ENCODE peak calls at places on chromosomes 12 and 14, in six cellular contexts. C is cardiac fibroblast; G is activated T-helper 1 cell treated with anti-CD3 and anti-CD28 coated beads, Interleukin-12 subunit alpha, Interleukin-12 subunit beta, Interleukin-2, Interleukin-4 antibody, amounts not matched to agents 30 ng/mL and 10 ng/mL and 1 ng/mL, durations not matched to agents 14 hours and 24 hours and 36 hours; X is NCI-H146; F is foreskin fibroblast; O is SK-MEL-5. Q is an unnamed sample.
A peak's percentile ranks its signal among the peaks of the same experiment; 100 is the strongest.

GRCh38 chr12:106333756-106334155 is 23.8 kb upstream of the POLR3B start:
- DNase-seq in C (no peak), G (no peak), X (no peak), F (no peak), O (no peak), Q (no peak)

GRCh38 chr12:119375619-119376018 is 41.1 kb downstream of the CCDC60 start:
- DNase-seq in C (no peak), G (peak; percentile 14), X (no peak), F (no peak), O (no peak), Q (no peak)

GRCh38 chr12:121060149-121061001 is 21.3 kb upstream of the OASL start:
- DNase-seq in C (peak; percentile 62), G (peak; percentile 65), X (peak; percentile 49), F (peak; percentile 70), O (peak; percentile 85), Q (no peak)

GRCh38 chr12:43957732-43958131 is 121.9 kb downstream of the TMEM117 start:
- DNase-seq in C (peak; percentile 75), G (no peak), X (no peak), F (peak; percentile 79), O (peak; percentile 82), Q (no peak)

GRCh38 chr14:104855532-104856090 is 9.5 kb upstream of the CEP170B start:
- DNase-seq in C (no peak), G (no peak), X (peak; percentile 25), F (no peak), O (no peak), Q (peak; percentile 66)

GRCh38 chr12:12718853-12719252 is 1.7 kb downstream of the CDKN1B start:
- DNase-seq in C (peak; percentile 42), G (no peak), X (no peak), F (peak; percentile 59), O (no peak), Q (no peak)

GRCh38 chr12:19230299-19230866 is 100.8 kb downstream of the PLEKHA5 start:
- DNase-seq in C (no peak), G (no peak), X (no peak), F (no peak), O (no peak), Q (no peak)

GRCh38 chr12:107906719-107907118 is 132.2 kb downstream of the ASCL4 start:
- DNase-seq in C (no peak), G (no peak), X (no peak), F (no peak), O (no peak), Q (no peak)

GRCh38 chr14:89399157-89399556 is 17.9 kb downstream of the FOXN3 start:
- DNase-seq in C (no peak), G (no peak), X (no peak), F (no peak), O (no peak), Q (no peak)

GRCh38 chr14:31510222-31510621 is 22.4 kb upstream of the GPR33 start:
- DNase-seq in C (peak; percentile 47), G (no peak), X (peak; percentile 9), F (peak; percentile 26), O (peak; percentile 52), Q (no peak)

GRCh38 chr12:89836026-89836425 is 127.4 kb upstream of the ATP2B1 start:
- DNase-seq in C (no peak), G (no peak), X (no peak), F (peak; percentile 25), O (no peak), Q (no peak)

GRCh38 chr12:57011438-57012424 is 4.6 kb downstream of the TAC3 start:
- DNase-seq in C (no peak), G (no peak), X (no peak), F (no peak), O (no peak), Q (no peak)

GRCh38 chr14:101492716-101493115 is 68.6 kb upstream of the DIO3 start:
- DNase-seq in C (no peak), G (no peak), X (no peak), F (no peak), O (no peak), Q (peak; percentile 53)

GRCh38 chr14:104536942-104537612 is 42.5 kb upstream of the C14orf180 start:
- DNase-seq in C (peak; percentile 65), G (no peak), X (no peak), F (no peak), O (no peak), Q (peak; percentile 37)

GRCh38 chr14:37140176-37140575 is 32.2 kb downstream of the SLC25A21 start:
- DNase-seq in C (no peak), G (no peak), X (no peak), F (no peak), O (no peak), Q (no peak)

GRCh38 chr12:74849801-74850200 is 312.2 kb downstream of the ATXN7L3B start:
- DNase-seq in C (peak; percentile 2), G (no peak), X (no peak), F (no peak), O (peak; percentile 33), Q (no peak)

GRCh38 chr12:57529831-57530230 is 7.2 kb downstream of the MBD6 start:
- DNase-seq in C (no peak), G (no peak), X (no peak), F (no peak), O (no peak), Q (peak; percentile 59)

GRCh38 chr12:132356686-132357622 is 27.6 kb upstream of the GALNT9 start:
- DNase-seq in C (peak; percentile 72), G (no peak), X (no peak), F (peak; percentile 74), O (peak; percentile 35), Q (peak; percentile 66)

GRCh38 chr12:30823140-30823669 is 68.5 kb upstream of the CAPRIN2 start:
- DNase-seq in C (peak; percentile 32), G (no peak), X (no peak), F (no peak), O (no peak), Q (peak; percentile 84)

GRCh38 chr14:49553892-49554291 is 32.3 kb downstream of the RPS29 start:
- DNase-seq in C (no peak), G (no peak), X (peak; percentile 98), F (no peak), O (no peak), Q (no peak)

GRCh38 chr12:106345739-106346138 is 11.8 kb upstream of the POLR3B start:
- DNase-seq in C (peak; percentile 72), G (no peak), X (peak; percentile 70), F (peak; percentile 79), O (peak; percentile 87), Q (no peak)

GRCh38 chr12:120831648-120832267 is 72.4 kb downstream of the SPPL3 start:
- DNase-seq in C (no peak), G (no peak), X (no peak), F (no peak), O (no peak), Q (no peak)

GRCh38 chr14:98984719-98985041 is 287.3 kb downstream of the BCL11B start:
- DNase-seq in C (no peak), G (peak; percentile 68), X (no peak), F (no peak), O (no peak), Q (no peak)

GRCh38 chr12:67426067-67426466 is 156.9 kb downstream of the CAND1 start:
- DNase-seq in C (peak; percentile 64), G (no peak), X (peak; percentile 54), F (peak; percentile 87), O (no peak), Q (no peak)

GRCh38 chr14:51644215-51644969 is 7.3 kb upstream of the FRMD6 start:
- DNase-seq in C (no peak), G (no peak), X (no peak), F (peak; percentile 62), O (no peak), Q (no peak)

GRCh38 chr12:62448436-62448835 is 18.2 kb upstream of the MON2 start:
- DNase-seq in C (no peak), G (no peak), X (no peak), F (no peak), O (no peak), Q (no peak)

GRCh38 chr12:95877622-95878021 is 18.9 kb downstream of the SNRPF start:
- DNase-seq in C (peak; percentile 4), G (no peak), X (no peak), F (peak; percentile 34), O (no peak), Q (no peak)

GRCh38 chr12:59077153-59077930 is 157.0 kb upstream of the LRIG3 start:
- DNase-seq in C (no peak), G (no peak), X (no peak), F (peak; percentile 44), O (no peak), Q (no peak)

GRCh38 chr12:48027183-48028002 is 23.1 kb upstream of the COL2A1 start:
- DNase-seq in C (no peak), G (no peak), X (no peak), F (no peak), O (peak; percentile 63), Q (no peak)

GRCh38 chr12:113005759-113006158 is 27.4 kb downstream of the OAS2 start:
- DNase-seq in C (peak; percentile 37), G (no peak), X (no peak), F (no peak), O (peak; percentile 40), Q (no peak)

GRCh38 chr12:104372048-104372720 is 68.6 kb downstream of the EID3 start:
- DNase-seq in C (peak; percentile 25), G (no peak), X (no peak), F (no peak), O (no peak), Q (no peak)

GRCh38 chr14:69692542-69693053 is 74.3 kb upstream of the SRSF5 start:
- DNase-seq in C (no peak), G (no peak), X (no peak), F (no peak), O (no peak), Q (no peak)

GRCh38 chr12:57129311-57130288 is 1.3 kb downstream of the LRP1 start:
- DNase-seq in C (peak; percentile 67), G (no peak), X (no peak), F (peak; percentile 76), O (no peak), Q (peak; percentile 88)

Q was measured in posterior vena cava.